ENCODE peak calls at places on chromosomes 3 and 15, in seven cellular contexts. P is stimulated activated CD4-positive, alpha-beta T cell treated with anti-CD3 and anti-CD28 coated beads, TNF-alpha, amount 100 ng/mL, for 1 hour; Q is NCI-H1105; F is COR-L47; Y is brain microvascular endothelial cell; C is left ventricle myocardium inferior; J is Ammon's horn. R is an unnamed sample.

GRCh38 chr3:105686324-105686897 is 182.4 kb downstream of the CBLB start:
- DNase-seq in P (no peak), Q (peak; percentile 8), F (no peak), Y (no peak), C (no peak), J (peak; percentile 13), R (peak; percentile 14)

GRCh38 chr3:156732715-156733114 is 58.3 kb downstream of the TIPARP start:
- DNase-seq in P (no peak), Q (no peak), F (no peak), Y (no peak), C (no peak), J (no peak), R (no peak)

GRCh38 chr15:85706779-85707518 is 87.8 kb downstream of the KLHL25 start:
- DNase-seq in P (no peak), Q (no peak), F (no peak), Y (peak; percentile 69), C (no peak), J (peak; percentile 14), R (peak; percentile 62)

GRCh38 chr3:17640466-17640865 is 102.0 kb downstream of the TBC1D5 start:
- DNase-seq in P (no peak), Q (no peak), F (no peak), Y (no peak), C (no peak), J (no peak), R (no peak)

GRCh38 chr3:67790043-67790442 is 135.6 kb upstream of the SUCLG2 start:
- DNase-seq in P (peak; percentile 25), Q (no peak), F (peak; percentile 0), Y (peak; percentile 65), C (no peak), J (peak; percentile 36), R (no peak)

GRCh38 chr15:66288093-66288492 is 5.3 kb upstream of the DIS3L start:
- DNase-seq in P (no peak), Q (no peak), F (no peak), Y (no peak), C (no peak), J (no peak), R (no peak)

GRCh38 chr3:45067941-45068340 is 41.8 kb downstream of the CLEC3B start:
- DNase-seq in P (no peak), Q (no peak), F (no peak), Y (no peak), C (no peak), J (peak; percentile 21), R (no peak)

GRCh38 chr3:30933478-30934207 is 39.2 kb upstream of the GADL1 start:
- DNase-seq in P (no peak), Q (peak; percentile 47), F (no peak), Y (no peak), C (no peak), J (no peak), R (no peak)

GRCh38 chr15:45391746-45392711 is 13.7 kb upstream of the GATM start:
- DNase-seq in P (no peak), Q (no peak), F (no peak), Y (no peak), C (no peak), J (peak; percentile 63), R (no peak)

GRCh38 chr15:52331490-52332240 is 36.1 kb upstream of the MYO5C start:
- DNase-seq in P (peak; percentile 18), Q (no peak), F (peak; percentile 41), Y (peak; percentile 38), C (no peak), J (peak; percentile 67), R (no peak)

GRCh38 chr15:90086868-90087268 is 15.4 kb downstream of the IDH2 start:
- DNase-seq in P (no peak), Q (no peak), F (peak; percentile 31), Y (no peak), C (no peak), J (peak; percentile 42), R (no peak)

GRCh38 chr15:80404719-80405553 is 754 bp downstream of the ARNT2 start:
- DNase-seq in P (no peak), Q (no peak), F (peak; percentile 12), Y (no peak), C (no peak), J (peak; percentile 73), R (no peak)

GRCh38 chr3:63343674-63344073 is 65.6 kb downstream of the SYNPR start:
- DNase-seq in P (no peak), Q (peak; percentile 83), F (peak; percentile 83), Y (peak; percentile 99), C (peak; percentile 71), J (peak; percentile 69), R (peak; percentile 97)

R was measured in skeletal muscle cell.